ENCODE peak calls at places on chromosomes 6 and 20, in nine cellular contexts. Y is transverse colon, H is HepG2, X is K562, A is sigmoid colon, P is H1, Q is HCT116, F is GM23338, Z is breast epithelium. S is an unnamed sample.

GRCh38 chr20:48841861-48842529 is 14.2 kb upstream of the PREX1 start:
- DNase-seq in Y (no peak), H (no peak), X (peak), A (no peak), P (no peak), Q (no peak), F (no peak), Z (no peak), S (no peak)

GRCh38 chr6:153947817-153948447 is 91.1 kb upstream of the OPRM1 start:
- DNase-seq in Y (no peak), H (peak), X (peak), A (no peak), P (peak), Q (peak), F (peak), Z (no peak), S (no peak)

GRCh38 chr20:5030348-5031205 is 29.3 kb upstream of the SLC23A2 start:
- DNase-seq in Y (no peak), H (no peak), X (no peak), A (no peak), P (no peak), Q (no peak), F (no peak), Z (no peak), S (no peak)

GRCh38 chr6:73743556-73743955 is 47.6 kb downstream of the CD109 start:
- DNase-seq in Y (no peak), H (no peak), X (no peak), A (no peak), P (no peak), Q (no peak), F (no peak), Z (no peak), S (no peak)

GRCh38 chr6:155398221-155398620 is 57.4 kb downstream of the NOX3 start:
- DNase-seq in Y (no peak), H (no peak), X (no peak), A (no peak), P (no peak), Q (no peak), F (no peak), Z (no peak), S (no peak)

GRCh38 chr6:156889469-156889868 is 112.3 kb downstream of the ARID1B start:
- DNase-seq in Y (no peak), H (no peak), X (no peak), A (no peak), P (no peak), Q (no peak), F (no peak), Z (no peak), S (no peak)

GRCh38 chr6:101716387-101716786 is 322.9 kb downstream of the GRIK2 start:
- DNase-seq in Y (no peak), H (no peak), X (no peak), A (no peak), P (no peak), Q (no peak), F (no peak), Z (no peak), S (no peak)

GRCh38 chr6:145815351-145815772 is 767 bp upstream of the FBXO30 start:
- DNase-seq in Y (no peak), H (no peak), X (peak), A (peak), P (no peak), Q (no peak), F (peak), Z (no peak), S (no peak)

GRCh38 chr6:79668381-79668780 is 37.3 kb downstream of the SH3BGRL2 start:
- DNase-seq in Y (peak), H (no peak), X (no peak), A (no peak), P (no peak), Q (no peak), F (no peak), Z (no peak), S (no peak)

GRCh38 chr6:127205031-127205430 is 61.6 kb upstream of the RNF146 start:
- DNase-seq in Y (no peak), H (no peak), X (no peak), A (no peak), P (no peak), Q (no peak), F (no peak), Z (no peak), S (no peak)

GRCh38 chr20:46135856-46136633 is 17.9 kb downstream of the CD40 start:
- DNase-seq in Y (no peak), H (no peak), X (no peak), A (no peak), P (no peak), Q (no peak), F (peak), Z (no peak), S (no peak)

GRCh38 chr20:59153355-59153681 is 10.3 kb upstream of the ZNF831 start:
- DNase-seq in Y (no peak), H (no peak), X (no peak), A (peak), P (no peak), Q (no peak), F (no peak), Z (peak), S (peak)

GRCh38 chr20:59269396-59270025 is 30.9 kb upstream of the EDN3 start:
- DNase-seq in Y (no peak), H (no peak), X (no peak), A (no peak), P (no peak), Q (no peak), F (no peak), Z (no peak), S (no peak)

GRCh38 chr6:154522576-154522975 is 12.1 kb upstream of the CNKSR3 start:
- DNase-seq in Y (no peak), H (no peak), X (no peak), A (no peak), P (no peak), Q (no peak), F (no peak), Z (no peak), S (no peak)

GRCh38 chr6:128271527-128271926 is 248.9 kb downstream of the PTPRK start:
- DNase-seq in Y (no peak), H (no peak), X (no peak), A (no peak), P (no peak), Q (no peak), F (no peak), Z (no peak), S (no peak)

GRCh38 chr6:50791900-50792508 is 26.7 kb upstream of the TFAP2B start:
- DNase-seq in Y (no peak), H (peak), X (peak), A (no peak), P (no peak), Q (no peak), F (peak), Z (no peak), S (no peak)

GRCh38 chr6:129606664-129607063 is 103.3 kb downstream of the ARHGAP18 start:
- DNase-seq in Y (no peak), H (no peak), X (no peak), A (no peak), P (no peak), Q (no peak), F (no peak), Z (no peak), S (no peak)

GRCh38 chr6:17863971-17864754 is 123.3 kb downstream of the KIF13A start:
- DNase-seq in Y (peak), H (peak), X (no peak), A (peak), P (no peak), Q (peak), F (no peak), Z (no peak), S (peak)

GRCh38 chr6:7140631-7141366 is 33.0 kb downstream of the RREB1 start:
- DNase-seq in Y (peak), H (peak), X (peak), A (peak), P (no peak), Q (peak), F (peak), Z (peak), S (peak)

GRCh38 chr6:36028887-36029324 is 1.3 kb downstream of the MAPK14 start:
- DNase-seq in Y (peak), H (peak), X (no peak), A (peak), P (no peak), Q (no peak), F (peak), Z (no peak), S (peak)

GRCh38 chr20:47610247-47610944 is 108.7 kb downstream of the NCOA3 start:
- DNase-seq in Y (peak), H (no peak), X (no peak), A (peak), P (no peak), Q (peak), F (no peak), Z (no peak), S (no peak)

GRCh38 chr6:42128460-42129359 is 13.7 kb downstream of the C6orf132 start:
- DNase-seq in Y (no peak), H (no peak), X (peak), A (no peak), P (no peak), Q (no peak), F (no peak), Z (no peak), S (no peak)

GRCh38 chr20:47790032-47790965 is 5.0 kb upstream of the SULF2 start:
- DNase-seq in Y (no peak), H (no peak), X (no peak), A (no peak), P (no peak), Q (no peak), F (no peak), Z (no peak), S (no peak)

GRCh38 chr6:90502866-90503407 is 83.9 kb downstream of the MAP3K7 start:
- DNase-seq in Y (no peak), H (peak), X (peak), A (no peak), P (no peak), Q (peak), F (peak), Z (no peak), S (no peak)

GRCh38 chr6:51568771-51569170 is 518.6 kb downstream of the PKHD1 start:
- DNase-seq in Y (no peak), H (no peak), X (no peak), A (no peak), P (no peak), Q (no peak), F (no peak), Z (no peak), S (no peak)

GRCh38 chr20:46222521-46223007 is 85.7 kb downstream of the CDH22 start:
- DNase-seq in Y (no peak), H (no peak), X (no peak), A (no peak), P (no peak), Q (no peak), F (peak), Z (no peak), S (peak)

GRCh38 chr20:31894980-31895675 is 24.7 kb downstream of the TTLL9 start:
- DNase-seq in Y (peak), H (peak), X (no peak), A (peak), P (no peak), Q (no peak), F (peak), Z (peak), S (peak)

GRCh38 chr6:43951063-43951755 is 176.0 kb downstream of the MRPL14 start:
- DNase-seq in Y (peak), H (peak), X (peak), A (peak), P (peak), Q (peak), F (peak), Z (no peak), S (no peak)

GRCh38 chr6:14130431-14131075 is 13.0 kb downstream of the CD83 start:
- DNase-seq in Y (no peak), H (no peak), X (no peak), A (no peak), P (no peak), Q (no peak), F (no peak), Z (no peak), S (no peak)

GRCh38 chr6:87905101-87905517 is 142.5 kb upstream of the SPACA1 start:
- DNase-seq in Y (no peak), H (no peak), X (no peak), A (no peak), P (no peak), Q (no peak), F (no peak), Z (no peak), S (no peak)

GRCh38 chr20:41619360-41620115 is 1.4 kb upstream of the CHD6 start:
- DNase-seq in Y (no peak), H (no peak), X (no peak), A (no peak), P (no peak), Q (no peak), F (no peak), Z (no peak), S (no peak)

GRCh38 chr20:41616228-41616627 is 1.9 kb downstream of the CHD6 start:
- DNase-seq in Y (no peak), H (peak), X (no peak), A (no peak), P (no peak), Q (no peak), F (no peak), Z (no peak), S (no peak)

GRCh38 chr20:41617059-41617921 is 887 bp downstream of the CHD6 start:
- DNase-seq in Y (peak), H (peak), X (no peak), A (peak), P (no peak), Q (no peak), F (peak), Z (no peak), S (peak)

GRCh38 chr20:41618807-41619294 is 674 bp upstream of the CHD6 start:
- DNase-seq in Y (no peak), H (no peak), X (no peak), A (no peak), P (no peak), Q (no peak), F (peak), Z (no peak), S (peak)

DNA sequence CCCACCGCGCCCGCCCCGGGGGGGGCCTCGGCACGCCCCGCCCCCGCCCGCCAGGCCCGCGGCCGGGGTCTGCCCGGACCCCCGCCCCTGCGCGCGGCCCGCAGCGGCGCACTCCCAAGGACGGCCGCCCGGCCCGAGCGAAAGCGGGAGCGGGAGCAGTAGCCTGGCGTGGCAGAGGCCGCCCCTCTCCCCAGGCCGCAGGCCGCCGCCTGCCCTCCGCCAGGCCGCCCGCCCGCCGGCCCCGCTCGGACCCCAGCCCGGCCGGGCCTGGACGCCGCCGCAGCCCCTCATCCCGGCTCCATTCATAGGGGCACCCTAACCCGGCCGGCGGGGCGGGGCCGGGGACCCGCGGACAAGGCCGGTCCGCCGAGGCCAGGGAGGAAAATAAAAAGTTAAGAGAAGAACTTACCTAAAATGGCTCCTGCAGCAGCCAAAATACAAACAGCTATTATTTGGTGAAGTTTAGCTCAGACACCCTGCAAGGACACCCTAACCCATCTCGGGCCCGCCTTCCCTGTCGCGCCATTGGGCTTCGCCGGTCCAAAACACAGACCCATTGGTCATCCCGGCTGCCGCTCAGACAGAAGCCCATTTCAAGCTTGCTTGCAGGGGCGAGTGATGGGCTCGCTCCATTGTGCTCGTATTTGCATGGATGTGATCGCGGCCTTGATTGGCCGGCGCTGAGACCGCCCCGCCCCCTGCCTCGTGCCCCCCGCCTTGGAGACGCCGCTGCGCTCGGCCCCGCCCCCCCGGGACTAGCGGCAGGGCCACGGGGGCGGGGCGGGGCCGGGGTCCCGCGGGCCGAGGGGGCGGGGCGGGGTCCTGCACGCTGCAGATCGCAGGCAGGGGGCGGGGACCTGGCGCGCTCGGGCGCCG is at the start of gene CHD6:
- DNase-seq in Y (peak), H (peak), X (peak), A (peak), P (peak), Q (peak), F (peak), Z (peak), S (peak)
- TF ChIP-seq POLR2AphosphoS5 in Y (peak), H (peak), X (no peak), A (no peak), P (peak), Q (peak), F (peak), Z (peak), S (peak)

DNA sequence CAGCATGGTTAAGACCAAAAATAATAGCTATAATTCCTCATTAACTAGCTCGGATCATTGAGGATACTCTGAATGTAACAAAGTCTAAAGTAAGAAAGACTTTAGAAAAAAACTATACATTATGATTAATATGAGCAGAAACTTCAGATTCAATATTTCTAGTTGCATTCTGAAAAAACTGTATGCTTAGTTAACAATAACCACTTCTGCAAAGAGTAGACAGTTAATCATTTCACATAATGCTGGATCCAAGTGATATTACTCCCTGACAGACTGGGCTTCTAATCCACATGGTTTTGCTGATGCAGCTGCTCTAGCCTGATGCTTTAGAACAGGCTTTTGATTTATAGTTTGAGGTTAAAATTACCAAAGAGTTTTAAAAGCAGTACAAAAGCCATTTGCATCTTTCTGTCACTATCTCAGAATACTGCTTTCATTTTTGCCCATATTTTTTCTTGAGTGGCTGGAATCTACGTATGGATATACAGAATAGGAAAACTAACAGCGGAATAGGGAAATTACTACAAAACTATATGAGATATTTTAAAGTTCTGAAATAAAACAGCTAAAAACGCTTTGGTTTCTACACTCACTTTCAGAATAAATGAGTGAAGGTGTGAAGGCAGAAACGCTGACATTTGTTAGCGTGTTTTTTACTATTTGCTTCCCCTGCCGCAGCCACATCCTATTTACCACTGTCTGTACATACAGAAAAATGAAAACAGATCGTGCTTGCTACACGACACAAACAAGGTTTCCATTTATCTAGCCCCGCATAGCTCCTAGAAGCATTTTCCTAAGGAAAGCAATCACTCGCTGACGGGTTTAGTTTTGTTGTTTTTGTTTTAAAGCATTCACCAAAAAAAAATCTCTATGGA is 61.8 kb downstream of the METTL24 start:
- DNase-seq in Y (no peak), H (no peak), X (no peak), A (no peak), P (no peak), Q (no peak), F (no peak), Z (no peak), S (no peak)
- TF ChIP-seq POLR2AphosphoS5 in Y (no peak), H (no peak), X (no peak), A (no peak), P (no peak), Q (no peak), F (no peak), Z (no peak), S (no peak)

DNA sequence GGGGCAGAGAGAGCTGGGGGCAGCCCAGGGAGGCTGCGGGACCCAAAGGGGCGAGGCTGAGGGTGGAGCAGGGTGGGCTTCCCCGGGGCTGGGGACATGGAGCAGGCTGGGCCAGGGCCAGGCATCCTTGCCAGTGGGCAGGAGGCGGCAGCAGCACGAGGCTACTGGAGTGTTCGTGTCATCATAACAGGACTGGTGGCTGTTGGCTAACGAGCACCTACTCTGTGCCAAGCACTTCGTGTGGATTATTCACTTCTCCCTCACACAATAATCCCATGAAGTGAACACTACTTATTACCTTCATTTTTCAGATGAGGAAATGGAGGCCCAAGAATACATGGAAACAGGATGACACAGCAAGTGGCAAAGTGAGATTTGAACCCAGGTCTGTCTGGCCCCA is 41.7 kb downstream of the GRM4 start:
- DNase-seq in Y (no peak), H (no peak), X (no peak), A (no peak), P (no peak), Q (no peak), F (no peak), Z (no peak), S (no peak)
- TF ChIP-seq POLR2AphosphoS5 in Y (no peak), H (no peak), X (no peak), A (no peak), P (no peak), Q (no peak), F (no peak), Z (no peak), S (no peak)

GRCh38 chr6:3231213-3232016 is 4.0 kb upstream of the TUBB2B start:
- DNase-seq in Y (peak), H (peak), X (no peak), A (peak), P (no peak), Q (no peak), F (peak), Z (no peak), S (peak)
- TF ChIP-seq POLR2AphosphoS5 in Y (peak), H (peak), X (no peak), A (peak), P (peak), Q (no peak), F (peak), Z (no peak), S (peak)

GRCh38 chr6:4672772-4673171 is 103.4 kb upstream of the CDYL start:
- DNase-seq in Y (no peak), H (no peak), X (no peak), A (no peak), P (no peak), Q (no peak), F (no peak), Z (no peak), S (no peak)
- TF ChIP-seq POLR2AphosphoS5 in Y (no peak), H (no peak), X (no peak), A (no peak), P (no peak), Q (no peak), F (no peak), Z (no peak), S (no peak)

GRCh38 chr20:40317156-40317790 is 371.8 kb downstream of the MAFB start:
- DNase-seq in Y (no peak), H (no peak), X (no peak), A (no peak), P (no peak), Q (no peak), F (no peak), Z (peak), S (peak)
- TF ChIP-seq POLR2AphosphoS5 in Y (no peak), H (no peak), X (no peak), A (no peak), P (no peak), Q (no peak), F (no peak), Z (no peak), S (no peak)

GRCh38 chr20:24915440-24915839 is 33.6 kb upstream of the CST7 start:
- DNase-seq in Y (no peak), H (no peak), X (no peak), A (no peak), P (no peak), Q (no peak), F (no peak), Z (no peak), S (peak)
- TF ChIP-seq POLR2AphosphoS5 in Y (no peak), H (no peak), X (no peak), A (no peak), P (no peak), Q (no peak), F (no peak), Z (no peak), S (no peak)

S was measured in prostate gland.